ENCODE peak calls at places on chromosomes 3 and 15, in ten cellular contexts. I is neural progenitor cell; P is AG08396; Y is activated gamma-delta T cell treated with Interleukin-2 at 50 U/mL for 16 hours; C is mesothelial cell of epicardium; B is activated CD4-positive, alpha-beta T cell treated with anti-CD3 and anti-CD28 coated beads, Interleukin-2, amount 10 ng/mL, durations not matched to agents 7 days and 5 days; W is RCC 7860; H is NCI-H1105; R is NCI-H1092; D is transverse colon. K is an unnamed sample.

GRCh38 chr3:118688396-118688884 is 346.2 kb downstream of the IGSF11 start:
- DNase-seq in I (no peak), P (no peak), Y (no peak), C (no peak), B (no peak), W (no peak), H (no peak), R (no peak), D (no peak), K (no peak)

GRCh38 chr3:79769234-79769633 is 1.4 kb upstream of the ROBO1 start:
- DNase-seq in I (no peak), P (no peak), Y (no peak), C (no peak), B (no peak), W (no peak), H (no peak), R (no peak), D (no peak), K (no peak)

GRCh38 chr3:102078864-102079808 is 229.8 kb downstream of the NFKBIZ start:
- DNase-seq in I (peak), P (no peak), Y (no peak), C (no peak), B (peak), W (no peak), H (no peak), R (no peak), D (peak), K (no peak)

GRCh38 chr3:78729921-78730320 is 1037.9 kb downstream of the ROBO1 start:
- DNase-seq in I (no peak), P (no peak), Y (no peak), C (no peak), B (no peak), W (no peak), H (no peak), R (no peak), D (no peak), K (no peak)

GRCh38 chr15:100307241-100307855 is 34.4 kb downstream of the ADAMTS17 start:
- DNase-seq in I (no peak), P (no peak), Y (no peak), C (no peak), B (no peak), W (no peak), H (no peak), R (peak), D (no peak), K (no peak)

GRCh38 chr3:13016083-13016725 is 57.0 kb downstream of the IQSEC1 start:
- DNase-seq in I (no peak), P (no peak), Y (peak), C (no peak), B (peak), W (no peak), H (no peak), R (peak), D (peak), K (peak)

GRCh38 chr15:76337047-76337738 is 620 bp downstream of the ISL2 start:
- DNase-seq in I (peak), P (no peak), Y (no peak), C (no peak), B (no peak), W (no peak), H (no peak), R (no peak), D (peak), K (no peak)

GRCh38 chr15:50850003-50850402 is 58.5 kb upstream of the AP4E1 start:
- DNase-seq in I (no peak), P (no peak), Y (no peak), C (no peak), B (no peak), W (no peak), H (no peak), R (no peak), D (no peak), K (no peak)

GRCh38 chr15:101060576-101061551 is 141.7 kb downstream of the LRRK1 start:
- DNase-seq in I (no peak), P (no peak), Y (no peak), C (no peak), B (no peak), W (no peak), H (no peak), R (no peak), D (peak), K (peak)

GRCh38 chr15:66897971-66898370 is 167.4 kb upstream of the SMAD3 start:
- DNase-seq in I (no peak), P (no peak), Y (no peak), C (no peak), B (no peak), W (no peak), H (no peak), R (peak), D (no peak), K (no peak)

GRCh38 chr15:29437888-29438713 is 168.5 kb upstream of the NSMCE3 start:
- DNase-seq in I (no peak), P (no peak), Y (no peak), C (no peak), B (no peak), W (no peak), H (no peak), R (no peak), D (no peak), K (no peak)

GRCh38 chr15:68220967-68221366 is 8.6 kb downstream of the CLN6 start:
- DNase-seq in I (no peak), P (no peak), Y (no peak), C (no peak), B (no peak), W (no peak), H (no peak), R (no peak), D (no peak), K (peak)

GRCh38 chr3:140091143-140091542 is 156.2 kb downstream of the CLSTN2 start:
- DNase-seq in I (no peak), P (no peak), Y (no peak), C (no peak), B (no peak), W (no peak), H (no peak), R (no peak), D (no peak), K (no peak)

GRCh38 chr3:132645058-132645457 is 14.6 kb downstream of the ACAD11 start:
- DNase-seq in I (no peak), P (no peak), Y (no peak), C (no peak), B (no peak), W (no peak), H (no peak), R (no peak), D (no peak), K (no peak)